ENCODE peak calls at places on chromosome 18, in five cellular contexts. One of them, this sample, is unnamed.

GRCh38 chr18:37409870-37410269 is 155.7 kb downstream of the CELF4 start:
- DNase-seq in cardiac muscle cell: peak
- DNase-seq in PC-3: no peak
- DNase-seq in pancreas: no peak
- DNase-seq in A549: no peak
- DNase-seq in this sample: no peak

GRCh38 chr18:58723810-58724602 is 52.7 kb downstream of the MALT1 start:
- DNase-seq in cardiac muscle cell: peak
- DNase-seq in PC-3: no peak
- DNase-seq in pancreas: no peak
- DNase-seq in A549: no peak
- DNase-seq in this sample: no peak

GRCh38 chr18:7158201-7158600 is 40.6 kb upstream of the LAMA1 start:
- DNase-seq in cardiac muscle cell: peak
- DNase-seq in PC-3: peak
- DNase-seq in pancreas: no peak
- DNase-seq in A549: no peak
- DNase-seq in this sample: no peak

GRCh38 chr18:9898792-9899549 is 13.2 kb downstream of the TXNDC2 start:
- DNase-seq in cardiac muscle cell: peak
- DNase-seq in PC-3: peak
- DNase-seq in pancreas: no peak
- DNase-seq in A549: no peak
- DNase-seq in this sample: peak

GRCh38 chr18:5582054-5582453 is 38.3 kb upstream of the EPB41L3 start:
- DNase-seq in cardiac muscle cell: peak
- DNase-seq in PC-3: no peak
- DNase-seq in pancreas: no peak
- DNase-seq in A549: no peak
- DNase-seq in this sample: no peak

GRCh38 chr18:46246101-46246500 is 141.9 kb downstream of the HAUS1 start:
- DNase-seq in cardiac muscle cell: no peak
- DNase-seq in PC-3: no peak
- DNase-seq in pancreas: no peak
- DNase-seq in A549: no peak
- DNase-seq in this sample: no peak

GRCh38 chr18:29147944-29148343 is 971.0 kb upstream of the CDH2 start:
- DNase-seq in cardiac muscle cell: peak
- DNase-seq in PC-3: peak
- DNase-seq in pancreas: no peak
- DNase-seq in A549: no peak
- DNase-seq in this sample: peak

GRCh38 chr18:21693322-21693721 is 11.3 kb downstream of the ABHD3 start:
- DNase-seq in cardiac muscle cell: no peak
- DNase-seq in PC-3: no peak
- DNase-seq in pancreas: no peak
- DNase-seq in A549: no peak
- DNase-seq in this sample: no peak

GRCh38 chr18:42274488-42275137 is 319.6 kb downstream of the PIK3C3 start:
- DNase-seq in cardiac muscle cell: peak
- DNase-seq in PC-3: peak
- DNase-seq in pancreas: no peak
- DNase-seq in A549: no peak
- DNase-seq in this sample: no peak

GRCh38 chr18:58761241-58761969 is 90.1 kb downstream of the MALT1 start:
- DNase-seq in cardiac muscle cell: no peak
- DNase-seq in PC-3: peak
- DNase-seq in pancreas: no peak
- DNase-seq in A549: no peak
- DNase-seq in this sample: no peak

GRCh38 chr18:3610818-3611217 is 160.8 kb downstream of the TGIF1 start:
- DNase-seq in cardiac muscle cell: peak
- DNase-seq in PC-3: no peak
- DNase-seq in pancreas: no peak
- DNase-seq in A549: no peak
- DNase-seq in this sample: no peak

GRCh38 chr18:46315187-46315586 is 211.0 kb downstream of the HAUS1 start:
- DNase-seq in cardiac muscle cell: no peak
- DNase-seq in PC-3: no peak
- DNase-seq in pancreas: no peak
- DNase-seq in A549: no peak
- DNase-seq in this sample: no peak

GRCh38 chr18:3458952-3459853 is 9.2 kb downstream of the TGIF1 start:
- DNase-seq in cardiac muscle cell: peak
- DNase-seq in PC-3: peak
- DNase-seq in pancreas: no peak
- DNase-seq in A549: no peak
- DNase-seq in this sample: no peak

GRCh38 chr18:8177330-8178016 is 431.8 kb upstream of the RAB12 start:
- DNase-seq in cardiac muscle cell: peak
- DNase-seq in PC-3: peak
- DNase-seq in pancreas: peak
- DNase-seq in A549: no peak
- DNase-seq in this sample: peak

GRCh38 chr18:5393779-5394178 is 98.3 kb upstream of the ZBTB14 start:
- DNase-seq in cardiac muscle cell: peak
- DNase-seq in PC-3: peak
- DNase-seq in pancreas: no peak
- DNase-seq in A549: no peak
- DNase-seq in this sample: no peak

GRCh38 chr18:69947361-69948106 is at the start of gene CD226:
- DNase-seq in cardiac muscle cell: no peak
- DNase-seq in PC-3: no peak
- DNase-seq in pancreas: no peak
- DNase-seq in A549: no peak
- DNase-seq in this sample: no peak

GRCh38 chr18:3806656-3807055 is 356.7 kb downstream of the TGIF1 start:
- DNase-seq in cardiac muscle cell: no peak
- DNase-seq in PC-3: no peak
- DNase-seq in pancreas: no peak
- DNase-seq in A549: no peak
- DNase-seq in this sample: no peak

GRCh38 chr18:62967089-62967488 is 251.7 kb downstream of the PHLPP1 start:
- DNase-seq in cardiac muscle cell: no peak
- DNase-seq in PC-3: no peak
- DNase-seq in pancreas: no peak
- DNase-seq in A549: no peak
- DNase-seq in this sample: no peak

GRCh38 chr18:195651-196050 is 37.3 kb downstream of the USP14 start:
- DNase-seq in cardiac muscle cell: no peak
- DNase-seq in PC-3: no peak
- DNase-seq in pancreas: no peak
- DNase-seq in A549: no peak
- DNase-seq in this sample: no peak

GRCh38 chr18:57921708-57922107 is 118.6 kb upstream of the ATP8B1 start:
- DNase-seq in cardiac muscle cell: peak
- DNase-seq in PC-3: peak
- DNase-seq in pancreas: no peak
- DNase-seq in A549: no peak
- DNase-seq in this sample: no peak

GRCh38 chr18:51907687-51908597 is 432.1 kb upstream of the DCC start:
- DNase-seq in cardiac muscle cell: no peak
- DNase-seq in PC-3: no peak
- DNase-seq in pancreas: no peak
- DNase-seq in A549: no peak
- DNase-seq in this sample: no peak

GRCh38 chr18:10381516-10381915 is 72.9 kb upstream of the APCDD1 start:
- DNase-seq in cardiac muscle cell: no peak
- DNase-seq in PC-3: no peak
- DNase-seq in pancreas: no peak
- DNase-seq in A549: no peak
- DNase-seq in this sample: no peak

GRCh38 chr18:67425724-67426123 is 90.8 kb downstream of the DSEL start:
- DNase-seq in cardiac muscle cell: peak
- DNase-seq in PC-3: peak
- DNase-seq in pancreas: no peak
- DNase-seq in A549: peak
- DNase-seq in this sample: peak

GRCh38 chr18:29925566-29925965 is 1117.0 kb downstream of the DSC3 start:
- DNase-seq in cardiac muscle cell: no peak
- DNase-seq in PC-3: no peak
- DNase-seq in pancreas: no peak
- DNase-seq in A549: no peak
- DNase-seq in this sample: no peak

GRCh38 chr18:3283253-3283863 is 21.4 kb downstream of the MYL12B start:
- DNase-seq in cardiac muscle cell: no peak
- DNase-seq in PC-3: no peak
- DNase-seq in pancreas: no peak
- DNase-seq in A549: no peak
- DNase-seq in this sample: no peak

GRCh38 chr18:44758821-44759624 is 78.3 kb downstream of the SETBP1 start:
- DNase-seq in cardiac muscle cell: no peak
- DNase-seq in PC-3: no peak
- DNase-seq in pancreas: no peak
- DNase-seq in A549: no peak
- DNase-seq in this sample: no peak

GRCh38 chr18:9846162-9846915 is 39.4 kb upstream of the TXNDC2 start:
- DNase-seq in cardiac muscle cell: peak
- DNase-seq in PC-3: no peak
- DNase-seq in pancreas: no peak
- DNase-seq in A549: no peak
- DNase-seq in this sample: no peak

GRCh38 chr18:8720141-8720540 is 14.8 kb downstream of the MTCL1 start:
- DNase-seq in cardiac muscle cell: no peak
- DNase-seq in PC-3: no peak
- DNase-seq in pancreas: no peak
- DNase-seq in A549: no peak
- DNase-seq in this sample: no peak

GRCh38 chr18:77851798-77852197 is 602.1 kb downstream of the GALR1 start:
- DNase-seq in cardiac muscle cell: no peak
- DNase-seq in PC-3: no peak
- DNase-seq in pancreas: no peak
- DNase-seq in A549: no peak
- DNase-seq in this sample: no peak

GRCh38 chr18:7877609-7878008 is 310.5 kb downstream of the PTPRM start:
- DNase-seq in cardiac muscle cell: no peak
- DNase-seq in PC-3: peak
- DNase-seq in pancreas: no peak
- DNase-seq in A549: peak
- DNase-seq in this sample: no peak

GRCh38 chr18:57113783-57114465 is 33.0 kb upstream of the BOD1L2 start:
- DNase-seq in cardiac muscle cell: no peak
- DNase-seq in PC-3: no peak
- DNase-seq in pancreas: no peak
- DNase-seq in A549: no peak
- DNase-seq in this sample: no peak

GRCh38 chr18:26164571-26164970 is 30.9 kb downstream of the PSMA8 start:
- DNase-seq in cardiac muscle cell: no peak
- DNase-seq in PC-3: no peak
- DNase-seq in pancreas: no peak
- DNase-seq in A549: no peak
- DNase-seq in this sample: no peak

DNA sequence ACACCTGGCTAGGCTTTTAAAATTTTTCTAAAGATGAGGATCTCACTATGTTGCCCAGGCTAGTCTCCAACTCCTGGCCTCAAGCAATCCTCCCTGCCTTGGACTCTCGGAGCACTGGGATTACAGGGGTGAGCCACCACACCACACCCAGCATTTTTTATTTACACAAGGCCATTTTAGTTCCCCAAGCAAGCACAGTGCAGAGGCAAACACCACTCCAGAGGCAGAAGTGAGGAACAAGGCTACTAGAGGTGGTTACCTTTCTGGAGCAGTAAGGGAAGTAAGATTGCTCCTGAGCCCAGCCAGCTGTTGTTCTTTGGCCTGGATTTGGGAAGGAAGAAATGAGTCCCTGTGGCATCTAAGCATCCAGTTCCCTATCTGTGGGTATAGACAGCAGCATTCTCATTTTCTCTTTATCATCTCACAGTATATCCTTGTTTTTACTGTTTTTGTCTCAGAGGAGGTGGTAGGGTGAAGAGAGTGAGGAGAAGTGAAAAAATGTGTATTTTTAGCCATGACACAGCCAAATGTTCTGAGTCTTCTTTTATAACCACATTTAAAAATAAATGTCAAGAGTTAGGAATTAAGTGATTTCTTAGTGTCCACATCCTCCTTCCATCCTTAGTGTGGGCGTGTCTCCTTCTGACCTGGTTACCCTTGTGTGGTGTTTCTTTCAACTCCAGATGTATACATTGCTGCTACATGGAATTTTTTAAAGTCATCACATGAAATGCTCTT is 10.5 kb upstream of the TTC39C start:
- DNase-seq in cardiac muscle cell: no peak
- DNase-seq in PC-3: no peak
- DNase-seq in pancreas: no peak
- DNase-seq in A549: no peak
- DNase-seq in this sample: no peak
- H3K27ac ChIP-seq in cardiac muscle cell: no peak
- H3K27ac ChIP-seq in PC-3: no peak
- H3K27ac ChIP-seq in pancreas: no peak
- H3K27ac ChIP-seq in A549: no peak
- H3K27ac ChIP-seq in this sample: no peak

GRCh38 chr18:49070552-49070951 is 119.8 kb upstream of the SMAD7 start:
- DNase-seq in cardiac muscle cell: no peak
- DNase-seq in PC-3: no peak
- DNase-seq in pancreas: no peak
- DNase-seq in A549: no peak
- DNase-seq in this sample: no peak
- H3K27ac ChIP-seq in cardiac muscle cell: peak
- H3K27ac ChIP-seq in PC-3: no peak
- H3K27ac ChIP-seq in pancreas: no peak
- H3K27ac ChIP-seq in A549: no peak
- H3K27ac ChIP-seq in this sample: no peak

GRCh38 chr18:28112056-28112470 is 64.9 kb downstream of the CDH2 start:
- DNase-seq in cardiac muscle cell: peak
- DNase-seq in PC-3: peak
- DNase-seq in pancreas: no peak
- DNase-seq in A549: no peak
- DNase-seq in this sample: no peak
- H3K27ac ChIP-seq in cardiac muscle cell: peak
- H3K27ac ChIP-seq in PC-3: peak
- H3K27ac ChIP-seq in pancreas: no peak
- H3K27ac ChIP-seq in A549: peak
- H3K27ac ChIP-seq in this sample: no peak

DNA sequence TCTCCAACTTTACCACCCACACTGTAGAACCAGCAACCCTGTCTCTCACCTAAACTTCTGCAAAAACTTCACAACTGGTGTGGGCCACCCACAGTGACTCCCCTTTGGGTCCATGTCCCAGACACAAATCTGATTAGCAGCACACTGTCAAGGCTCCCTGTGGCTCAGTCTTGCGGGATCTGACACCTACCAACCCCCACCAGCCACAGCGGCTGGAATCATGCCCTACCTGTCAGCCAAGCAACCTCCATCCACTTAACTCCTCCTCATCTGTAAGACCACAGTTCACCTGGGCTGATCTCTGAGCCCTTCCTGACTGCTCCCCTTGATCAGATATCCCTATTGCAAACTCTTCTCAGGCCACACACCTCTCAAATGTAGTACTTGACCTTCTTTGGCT is 14.6 kb downstream of the TCF4 start:
- DNase-seq in cardiac muscle cell: no peak
- DNase-seq in PC-3: no peak
- DNase-seq in pancreas: no peak
- DNase-seq in A549: no peak
- DNase-seq in this sample: no peak
- H3K27ac ChIP-seq in cardiac muscle cell: no peak
- H3K27ac ChIP-seq in PC-3: no peak
- H3K27ac ChIP-seq in pancreas: no peak
- H3K27ac ChIP-seq in A549: no peak
- H3K27ac ChIP-seq in this sample: no peak